ENCODE peak calls at places on chromosome 17, in nine cellular contexts. V is mesendoderm; P is natural killer cell treated with Interleukin-12 subunit alpha and Interleukin-12 subunit beta and Interleukin-15 and Interleukin-18, amount 100 ng/mL, for 72 hours; S is adipocyte; N is CD8-positive, alpha-beta memory T cell; L is astrocyte of the hippocampus; M is endothelial cell; O is endothelial cell of umbilical vein; C is GM12865. D is an unnamed sample.

GRCh38 chr17:79988163-79988971 is 47.3 kb downstream of the TBC1D16 start:
- DNase-seq in O (peak), L (peak), C (no peak), S (peak), N (no peak), V (no peak), M (no peak), P (no peak), D (no peak)

GRCh38 chr17:50768348-50768761 is 1.0 kb upstream of the ANKRD40CL start:
- DNase-seq in S (no peak), N (no peak), C (no peak), M (no peak), O (no peak), V (no peak), P (no peak), L (no peak), D (no peak)

GRCh38 chr17:58756246-58757161 is 850 bp downstream of the PPM1E start:
- DNase-seq in C (no peak), P (no peak), V (peak), O (no peak), S (peak), M (peak), L (peak), N (no peak), D (no peak)

GRCh38 chr17:7932949-7933348 is 943 bp downstream of the CNTROB start:
- DNase-seq in L (peak), M (peak), O (peak), P (peak), V (peak), C (peak), S (peak), N (no peak), D (no peak)

GRCh38 chr17:77523562-77523961 is 382.8 kb downstream of the SEC14L1 start:
- DNase-seq in V (no peak), N (no peak), C (no peak), S (no peak), M (no peak), O (no peak), P (no peak), L (no peak), D (no peak)

GRCh38 chr17:30278032-30278431 is 13.7 kb downstream of the BLMH start:
- DNase-seq in L (peak), V (peak), P (no peak), C (peak), N (no peak), S (peak), M (peak), O (peak), D (no peak)

GRCh38 chr17:42421479-42422332 is 1.4 kb downstream of the CAVIN1 start:
- DNase-seq in L (peak), N (no peak), O (peak), P (no peak), M (no peak), V (no peak), S (peak), C (no peak), D (no peak)

GRCh38 chr17:4310349-4311060 is 46.7 kb upstream of the ANKFY1 start:
- DNase-seq in N (no peak), L (peak), M (no peak), C (no peak), V (peak), P (no peak), O (peak), S (no peak), D (no peak)

GRCh38 chr17:55341432-55341831 is 76.7 kb downstream of the HLF start:
- DNase-seq in C (peak), O (no peak), P (no peak), V (no peak), N (no peak), S (peak), L (peak), M (no peak), D (no peak)

GRCh38 chr17:64171041-64171440 is 41.1 kb upstream of the ERN1 start:
- DNase-seq in C (no peak), N (no peak), M (no peak), P (no peak), O (peak), L (no peak), V (peak), S (no peak), D (no peak)

GRCh38 chr17:79977711-79978544 is 57.7 kb downstream of the TBC1D16 start:
- DNase-seq in P (no peak), V (peak), C (no peak), M (no peak), O (no peak), N (no peak), S (no peak), L (peak), D (no peak)

GRCh38 chr17:13725286-13725990 is 123.7 kb upstream of the HS3ST3A1 start:
- DNase-seq in S (peak), C (no peak), M (no peak), V (no peak), P (no peak), N (no peak), L (peak), O (no peak), D (no peak)

GRCh38 chr17:77377836-77378235 is 237.1 kb downstream of the SEC14L1 start:
- DNase-seq in P (no peak), M (no peak), O (no peak), C (no peak), S (no peak), L (no peak), N (no peak), V (no peak), D (no peak)

GRCh38 chr17:57678393-57678792 is 66.7 kb downstream of the CCDC182 start:
- DNase-seq in O (no peak), V (no peak), S (no peak), C (no peak), M (no peak), L (no peak), N (no peak), P (no peak), D (no peak)

GRCh38 chr17:47621293-47622178 is 28.2 kb upstream of the KPNB1 start:
- DNase-seq in S (peak), P (no peak), M (no peak), L (peak), N (no peak), C (no peak), O (peak), V (peak), D (no peak)

GRCh38 chr17:4742629-4743028 is 2.9 kb upstream of the CXCL16 start:
- DNase-seq in V (no peak), L (no peak), N (no peak), P (no peak), O (no peak), C (no peak), M (no peak), S (no peak), D (no peak)

GRCh38 chr17:68291836-68292688 is 767 bp downstream of the ARSG start:
- DNase-seq in S (peak), N (peak), C (peak), L (peak), O (peak), P (peak), V (peak), M (peak), D (peak)

GRCh38 chr17:15915996-15916395 is 28.9 kb upstream of the ADORA2B start:
- DNase-seq in V (no peak), P (no peak), M (no peak), O (no peak), N (no peak), C (no peak), L (no peak), S (no peak), D (no peak)

GRCh38 chr17:82697808-82698064 is 762 bp downstream of the RAB40B start:
- DNase-seq in N (no peak), L (no peak), V (no peak), C (no peak), O (no peak), P (no peak), S (no peak), M (no peak), D (no peak)

GRCh38 chr17:7818746-7819645 is 15.0 kb upstream of the KDM6B start:
- DNase-seq in V (no peak), N (no peak), O (no peak), S (no peak), P (no peak), C (no peak), L (no peak), M (no peak), D (no peak)

GRCh38 chr17:49217651-49218413 is 7.3 kb downstream of the ABI3 start:
- DNase-seq in O (no peak), S (no peak), N (peak), M (no peak), V (no peak), L (no peak), C (peak), P (peak), D (peak)

GRCh38 chr17:64005734-64006167 is 7.6 kb downstream of the PRR29 start:
- DNase-seq in O (peak), N (no peak), V (no peak), P (no peak), M (no peak), C (no peak), L (no peak), S (no peak), D (no peak)

GRCh38 chr17:80034977-80035686 is 540 bp downstream of the TBC1D16 start:
- DNase-seq in L (peak), V (peak), P (no peak), O (peak), C (peak), M (peak), N (peak), S (peak), D (peak)

GRCh38 chr17:50129946-50130777 is at the start of gene SAMD14:
- DNase-seq in M (peak), L (peak), N (peak), S (peak), O (peak), V (peak), P (peak), C (peak), D (peak)

GRCh38 chr17:65190467-65191095 is 53.4 kb downstream of the RGS9 start:
- DNase-seq in P (no peak), L (peak), S (peak), N (no peak), V (no peak), C (no peak), M (no peak), O (no peak), D (no peak)

GRCh38 chr17:47830991-47831933 is at the start of the genes LRRC46 and MRPL10:
- DNase-seq in S (peak), M (peak), O (peak), N (peak), L (peak), P (peak), C (peak), V (peak), D (peak)

GRCh38 chr17:76644995-76645394 is 1.4 kb upstream of the ST6GALNAC1 start:
- DNase-seq in C (no peak), L (no peak), N (no peak), M (no peak), O (no peak), V (no peak), P (no peak), S (no peak), D (no peak)

GRCh38 chr17:76370261-76370993 is 14.0 kb upstream of the SPHK1 start:
- DNase-seq in L (peak), N (no peak), S (peak), V (peak), P (peak), O (peak), C (no peak), M (no peak), D (no peak)

GRCh38 chr17:41812176-41813038 is at the start of gene FKBP10:
- DNase-seq in N (peak), O (peak), S (peak), M (peak), L (peak), P (no peak), C (peak), V (peak), D (peak)

GRCh38 chr17:32486701-32487459 is at the start of gene CDK5R1:
- DNase-seq in O (peak), L (peak), M (peak), S (peak), N (peak), C (peak), V (peak), P (peak), D (peak)

GRCh38 chr17:5758651-5759050 is 174.3 kb upstream of the NLRP1 start:
- DNase-seq in N (no peak), L (peak), P (no peak), C (peak), O (peak), S (no peak), V (peak), M (no peak), D (no peak)

GRCh38 chr17:19973146-19973545 is 4.5 kb downstream of the AKAP10 start:
- DNase-seq in P (no peak), C (no peak), N (no peak), O (no peak), L (no peak), S (no peak), V (no peak), M (no peak), D (no peak)

GRCh38 chr17:80168371-80168770 is 1.5 kb upstream of the CARD14 start:
- DNase-seq in O (no peak), L (peak), V (no peak), S (no peak), M (no peak), N (no peak), P (no peak), C (no peak), D (no peak)

D was measured in effector CD4-positive, alpha-beta T cell.